ENCODE peak calls at places on chromosome 14, in eight cellular contexts. Z is GM03348; S is glutamatergic neuron; I is heart left ventricle; U is activated CD4-positive, alpha-beta memory T cell treated with anti-CD3 and anti-CD28 coated beads for 36 hours; W is BJ; J is left cardiac atrium; A is stimulated activated CD4-positive, alpha-beta T cell treated with anti-CD3 and anti-CD28 coated beads, Interleukin-15, amount 100 ng/mL, for 24 hours. D is an unnamed sample.

GRCh38 chr14:24665440-24665991 is 31.5 kb upstream of the GZMB start:
- DNase-seq in Z (no peak), S (no peak), I (no peak), U (peak; percentile 59), W (no peak), J (no peak), A (peak; percentile 67), D (no peak)

GRCh38 chr14:78725086-78725485 is 554.9 kb downstream of the NRXN3 start:
- DNase-seq in Z (no peak), S (no peak), I (no peak), U (no peak), W (no peak), J (no peak), A (no peak), D (no peak)

GRCh38 chr14:25090716-25091454 is 40.9 kb upstream of the STXBP6 start:
- DNase-seq in Z (peak; percentile 72), S (no peak), I (no peak), U (no peak), W (peak; percentile 35), J (no peak), A (no peak), D (no peak)

GRCh38 chr14:47539065-47539464 is 136.3 kb downstream of the MDGA2 start:
- DNase-seq in Z (peak; percentile 2), S (peak; percentile 16), I (no peak), U (no peak), W (no peak), J (no peak), A (no peak), D (no peak)

GRCh38 chr14:81529391-81529790 is 4.3 kb downstream of the SEL1L start:
- DNase-seq in Z (peak; percentile 17), S (no peak), I (no peak), U (no peak), W (peak; percentile 27), J (no peak), A (no peak), D (no peak)

GRCh38 chr14:23694085-23694975 is 58.2 kb downstream of the DHRS2 start:
- DNase-seq in Z (peak; percentile 35), S (peak; percentile 30), I (no peak), U (no peak), W (peak; percentile 4), J (no peak), A (no peak), D (peak; percentile 18)

GRCh38 chr14:103737432-103738045 is 21.9 kb downstream of the ZFYVE21 start:
- DNase-seq in Z (no peak), S (no peak), I (no peak), U (no peak), W (no peak), J (no peak), A (no peak), D (no peak)

GRCh38 chr14:36478782-36479181 is 41.2 kb downstream of the NKX2-1 start:
- DNase-seq in Z (no peak), S (no peak), I (no peak), U (peak; percentile 10), W (no peak), J (no peak), A (peak; percentile 15), D (no peak)

GRCh38 chr14:90093942-90094595 is 32.3 kb downstream of the KCNK13 start:
- DNase-seq in Z (peak; percentile 47), S (no peak), I (no peak), U (no peak), W (no peak), J (no peak), A (no peak), D (peak; percentile 29)

GRCh38 chr14:75238728-75239455 is 39.7 kb upstream of the FOS start:
- DNase-seq in Z (no peak), S (no peak), I (peak; percentile 57), U (no peak), W (no peak), J (peak; percentile 48), A (no peak), D (no peak)

GRCh38 chr14:96519970-96520369 is 17.8 kb downstream of the PAPOLA start:
- DNase-seq in Z (no peak), S (no peak), I (no peak), U (no peak), W (no peak), J (no peak), A (no peak), D (no peak)

GRCh38 chr14:76376878-76377523 is 1.1 kb downstream of the ESRRB start:
- DNase-seq in Z (no peak), S (peak; percentile 31), I (no peak), U (no peak), W (no peak), J (no peak), A (no peak), D (no peak)

GRCh38 chr14:104678346-104678745 is 11.1 kb upstream of the INF2 start:
- DNase-seq in Z (peak; percentile 72), S (peak; percentile 79), I (peak; percentile 63), U (no peak), W (no peak), J (peak; percentile 59), A (no peak), D (no peak)